ENCODE peak calls at places on chromosomes 2 and 18, in seven cellular contexts. H is psoas muscle, G is mammary epithelial cell, M is cardiac fibroblast, B is coronary artery, E is PC-9, S is NB4. N is an unnamed sample.

GRCh38 chr2:32627441-32627900 is 379 bp upstream of the TTC27 start:
- DNase-seq in G (peak), S (no peak), B (peak), H (peak), M (peak), E (no peak), N (no peak)

GRCh38 chr18:49730951-49731391 is 82.4 kb downstream of the ACAA2 start:
- DNase-seq in E (peak), H (no peak), M (no peak), G (peak), S (no peak), B (no peak), N (no peak)

GRCh38 chr2:68489282-68489681 is 21.9 kb downstream of the APLF start:
- DNase-seq in E (no peak), S (no peak), G (no peak), M (no peak), H (no peak), B (no peak), N (no peak)

GRCh38 chr2:20348542-20348941 is 2.1 kb downstream of the PUM2 start:
- DNase-seq in S (peak), M (no peak), B (no peak), G (no peak), H (no peak), E (peak), N (no peak)

GRCh38 chr2:230137902-230138539 is 69.3 kb upstream of the SLC16A14 start:
- DNase-seq in E (peak), H (no peak), S (no peak), B (no peak), G (peak), M (peak), N (no peak)

GRCh38 chr2:159788218-159788617 is 9.8 kb downstream of the CD302 start:
- DNase-seq in H (no peak), B (no peak), S (no peak), E (peak), G (peak), M (no peak), N (no peak)

GRCh38 chr2:177254433-177255226 is 9.9 kb downstream of the NFE2L2 start:
- DNase-seq in H (peak), B (no peak), E (no peak), M (no peak), G (no peak), S (peak), N (peak)

GRCh38 chr2:43071629-43072550 is 154.5 kb downstream of the ZFP36L2 start:
- DNase-seq in M (no peak), E (peak), S (no peak), G (no peak), H (peak), B (peak), N (no peak)

GRCh38 chr18:36843784-36844183 is 14.9 kb downstream of the KIAA1328 start:
- DNase-seq in M (no peak), S (no peak), E (no peak), B (no peak), H (no peak), G (no peak), N (no peak)
- TF ChIP-seq CTCF in M (no peak), S (no peak), E (no peak), B (no peak), H (no peak), G (no peak), N (peak)

DNA sequence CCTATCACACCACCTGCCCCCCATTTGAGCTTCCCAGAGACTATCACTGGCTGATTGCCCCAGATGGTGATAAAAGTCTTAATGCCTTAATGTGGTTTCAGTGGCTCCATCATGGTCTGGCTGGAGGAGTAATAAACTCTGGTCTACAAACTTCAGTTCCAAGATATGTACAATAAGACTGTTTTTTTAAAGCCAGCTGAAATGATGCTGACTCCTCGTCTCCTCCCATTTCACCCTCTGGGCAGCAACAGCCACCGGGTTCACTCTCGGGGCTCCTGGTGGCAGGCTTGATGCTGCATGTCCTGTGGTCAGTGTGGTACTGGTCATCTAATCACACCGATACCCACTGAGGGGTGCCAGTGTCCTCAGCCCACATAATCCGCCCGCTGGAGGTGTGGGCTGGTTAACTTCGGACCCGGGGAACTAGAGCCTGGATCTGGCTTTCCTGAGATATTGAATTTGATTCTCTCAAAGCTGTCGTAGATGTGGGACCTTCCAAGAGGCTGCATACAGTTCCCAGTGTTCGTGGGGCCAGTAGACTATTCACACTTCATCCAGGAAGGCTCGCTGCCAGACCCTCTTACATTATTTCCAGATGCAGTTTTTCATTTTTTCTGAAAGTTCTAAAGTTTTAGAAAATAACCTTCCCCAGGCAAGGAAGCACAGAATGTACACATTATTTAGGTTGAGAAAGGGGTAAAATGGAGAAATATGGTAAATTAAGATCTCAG is 95.3 kb downstream of the GALR1 start:
- DNase-seq in E (no peak), M (no peak), G (no peak), H (no peak), S (no peak), B (no peak), N (no peak)
- TF ChIP-seq CTCF in E (no peak), M (no peak), G (no peak), H (no peak), S (no peak), B (no peak), N (no peak)

DNA sequence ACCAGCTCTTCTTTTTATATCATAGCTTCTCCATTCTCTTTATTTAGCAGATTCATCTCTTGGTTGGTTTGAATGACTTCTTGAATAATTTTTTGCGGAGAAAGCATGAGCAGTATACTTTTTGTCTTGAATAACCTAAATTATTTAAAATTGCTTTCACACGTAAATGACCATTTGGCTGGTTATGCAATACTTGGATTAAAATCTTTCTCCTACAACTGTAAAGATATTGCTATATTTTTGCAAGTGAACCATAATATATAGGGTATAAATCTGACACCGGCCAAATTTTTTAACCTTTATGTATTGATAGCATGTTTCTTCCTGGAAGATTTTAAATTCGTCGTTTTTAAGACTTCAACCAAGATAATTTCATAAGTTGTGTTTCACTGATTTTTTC is 6.2 kb upstream of the ZSWIM2 start:
- DNase-seq in B (no peak), G (no peak), E (no peak), S (no peak), M (no peak), H (no peak), N (no peak)
- TF ChIP-seq CTCF in B (no peak), G (no peak), E (no peak), S (no peak), M (no peak), H (no peak), N (no peak)

GRCh38 chr2:223104336-223104735 is 52.3 kb downstream of the KCNE4 start:
- DNase-seq in S (peak), M (no peak), H (no peak), E (no peak), B (no peak), G (no peak), N (no peak)

GRCh38 chr2:223100061-223100511 is 48.1 kb downstream of the KCNE4 start:
- DNase-seq in H (peak), E (no peak), M (peak), S (no peak), G (no peak), B (peak), N (no peak)

GRCh38 chr2:223099561-223099960 is 47.6 kb downstream of the KCNE4 start:
- DNase-seq in S (no peak), E (no peak), B (no peak), H (no peak), M (no peak), G (no peak), N (no peak)

GRCh38 chr2:223102040-223102899 is 50.3 kb downstream of the KCNE4 start:
- DNase-seq in B (no peak), H (no peak), M (no peak), G (no peak), S (no peak), E (no peak), N (no peak)

GRCh38 chr2:223101340-223102039 is 49.5 kb downstream of the KCNE4 start:
- DNase-seq in B (no peak), H (no peak), S (peak), G (peak), M (peak), E (no peak), N (no peak)
- TF ChIP-seq CTCF in B (no peak), H (no peak), S (peak), G (peak), M (peak), E (peak), N (peak)

DNA sequence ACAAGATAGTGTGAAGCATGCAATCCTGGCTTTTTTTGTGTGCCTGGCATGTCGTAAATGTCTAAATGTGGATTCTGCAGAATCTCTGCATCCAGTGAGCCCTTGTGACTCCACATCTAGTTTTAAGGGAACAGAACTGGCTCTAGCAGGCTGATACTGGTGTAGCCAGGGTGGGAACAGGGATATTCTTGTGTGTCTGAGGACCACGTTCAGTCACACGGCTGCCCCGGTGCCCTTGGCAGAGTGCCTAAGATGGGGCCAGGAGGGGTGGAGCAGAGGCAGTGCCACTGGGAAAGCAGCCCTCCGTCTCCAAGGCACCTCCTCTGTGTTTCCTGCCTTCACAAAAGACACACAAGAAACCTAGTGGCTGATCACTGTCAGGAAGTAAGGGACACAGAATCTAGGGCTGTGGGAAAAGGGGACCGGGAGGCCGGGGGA is 91.5 kb upstream of the PARD3B start:
- DNase-seq in S (no peak), H (peak), B (no peak), G (no peak), M (peak), E (no peak), N (peak)
- TF ChIP-seq CTCF in S (no peak), H (no peak), B (no peak), G (no peak), M (no peak), E (no peak), N (no peak)

DNA sequence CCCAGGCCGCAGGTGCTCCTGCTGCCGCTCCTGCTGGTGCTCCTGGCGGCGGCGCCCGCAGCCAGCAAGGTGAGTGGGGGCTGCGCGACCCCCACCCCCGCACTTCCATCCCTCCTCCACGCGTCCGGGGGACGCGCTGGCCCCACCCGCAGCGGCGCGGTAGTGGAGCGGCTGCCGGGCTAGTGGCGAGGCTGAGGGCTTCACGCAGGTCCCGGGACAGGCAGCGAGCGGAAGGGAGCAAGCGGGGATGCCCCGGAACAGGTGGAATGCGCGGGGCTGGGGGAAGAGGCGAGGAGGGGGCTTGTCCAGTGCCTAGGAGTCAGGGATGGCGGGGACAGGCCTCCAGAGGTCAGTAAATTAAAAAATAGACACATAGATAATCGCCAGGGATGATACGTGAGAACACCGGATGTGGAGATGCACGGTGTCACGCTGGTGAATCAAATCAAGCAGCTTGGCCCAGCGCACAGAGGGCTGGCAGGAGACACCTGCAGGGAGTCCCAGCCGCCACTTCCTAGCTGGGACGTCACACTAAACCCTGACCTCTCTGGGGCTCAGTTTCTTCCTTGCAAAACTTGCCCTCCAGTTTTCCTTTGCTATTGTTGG is 424 bp downstream of the COL4A3 start:
- DNase-seq in G (no peak), H (peak), B (no peak), M (no peak), S (no peak), E (no peak), N (no peak)
- TF ChIP-seq CTCF in G (no peak), H (no peak), B (no peak), M (no peak), S (no peak), E (no peak), N (no peak)

GRCh38 chr2:153972412-153972811 is 100.7 kb downstream of the GALNT13 start:
- DNase-seq in M (no peak), G (no peak), S (no peak), E (no peak), H (no peak), B (no peak), N (no peak)

GRCh38 chr2:153971250-153971649 is 99.5 kb downstream of the GALNT13 start:
- DNase-seq in E (no peak), H (no peak), B (no peak), G (no peak), M (no peak), S (no peak), N (no peak)

GRCh38 chr2:153967248-153967973 is 95.7 kb downstream of the GALNT13 start:
- DNase-seq in B (no peak), H (no peak), E (no peak), M (no peak), G (peak), S (no peak), N (no peak)

GRCh38 chr2:153971914-153972313 is 100.2 kb downstream of the GALNT13 start:
- DNase-seq in G (no peak), M (no peak), H (no peak), S (no peak), B (no peak), E (no peak), N (no peak)
- TF ChIP-seq CTCF in G (peak), M (no peak), H (no peak), S (no peak), B (no peak), E (no peak), N (peak)

DNA sequence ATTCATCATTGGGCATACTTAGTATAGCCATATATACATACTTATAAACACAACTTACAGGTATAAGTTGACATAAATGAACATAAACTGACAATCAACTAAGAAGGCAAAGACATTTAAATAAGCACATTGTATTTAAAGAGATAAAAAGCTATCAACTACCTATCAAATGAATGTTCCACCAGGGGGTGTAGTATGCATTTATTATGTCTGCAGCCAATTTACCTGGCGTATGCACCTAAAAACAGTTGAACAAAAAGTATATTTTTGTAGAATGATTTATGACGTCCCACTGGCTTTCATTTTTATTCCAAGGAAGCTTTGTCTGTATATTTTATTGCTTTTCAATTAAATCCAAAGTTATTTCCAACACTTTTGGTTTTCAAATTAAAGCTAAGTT is 323.5 kb downstream of the AFF3 start:
- DNase-seq in S (peak), E (no peak), B (no peak), H (no peak), G (peak), M (peak), N (no peak)
- TF ChIP-seq CTCF in S (no peak), E (peak), B (no peak), H (peak), G (peak), M (peak), N (peak)

GRCh38 chr2:71788601-71789240 is 335.4 kb downstream of the DYSF start:
- DNase-seq in E (no peak), M (no peak), S (no peak), G (no peak), B (peak), H (no peak), N (no peak)

GRCh38 chr2:71791051-71791450 is 337.7 kb downstream of the DYSF start:
- DNase-seq in E (no peak), S (no peak), H (no peak), G (no peak), M (no peak), B (peak), N (no peak)

GRCh38 chr2:71788186-71788525 is 334.8 kb downstream of the DYSF start:
- DNase-seq in H (no peak), S (no peak), G (no peak), M (no peak), E (no peak), B (no peak), N (no peak)

GRCh38 chr2:71790261-71791038 is 337.1 kb downstream of the DYSF start:
- DNase-seq in S (no peak), M (no peak), E (no peak), B (peak), H (no peak), G (no peak), N (no peak)

GRCh38 chr2:71789556-71790219 is 336.3 kb downstream of the DYSF start:
- DNase-seq in B (no peak), E (peak), G (no peak), H (no peak), S (no peak), M (peak), N (no peak)
- TF ChIP-seq CTCF in B (no peak), E (peak), G (no peak), H (no peak), S (peak), M (peak), N (no peak)